ENCODE peak calls at places on chromosome 9, in eight cellular contexts. G, X, O, E, Z, P, C and W are unnamed samples.

GRCh38 chr9:84953252-84953773 is 283.8 kb downstream of the NTRK2 start:
- DNase-seq in G (no peak), X (no peak), O (no peak), E (no peak), Z (no peak), P (no peak), C (no peak), W (no peak)

GRCh38 chr9:121550569-121551512 is 51.2 kb upstream of the GGTA1 start:
- DNase-seq in G (peak; percentile 40), X (peak; percentile 77), O (no peak), E (peak; percentile 84), Z (no peak), P (peak; percentile 46), C (peak; percentile 47), W (no peak)

GRCh38 chr9:89721971-89722530 is 117.2 kb downstream of the GADD45G start:
- DNase-seq in G (no peak), X (no peak), O (no peak), E (no peak), Z (no peak), P (no peak), C (no peak), W (no peak)

GRCh38 chr9:98010450-98010849 is 27.3 kb downstream of the ANP32B start:
- DNase-seq in G (no peak), X (peak; percentile 40), O (no peak), E (no peak), Z (peak; percentile 32), P (peak; percentile 64), C (peak; percentile 51), W (no peak)

GRCh38 chr9:130490981-130491380 is 46.2 kb downstream of the ASS1 start:
- DNase-seq in G (no peak), X (no peak), O (no peak), E (no peak), Z (no peak), P (no peak), C (no peak), W (no peak)

GRCh38 chr9:70435948-70436347 is 21.5 kb upstream of the KLF9 start:
- DNase-seq in G (no peak), X (peak; percentile 54), O (peak; percentile 67), E (no peak), Z (peak; percentile 61), P (peak; percentile 82), C (peak; percentile 66), W (no peak)

GRCh38 chr9:77092536-77092935 is 73.1 kb downstream of the FOXB2 start:
- DNase-seq in G (no peak), X (peak; percentile 35), O (no peak), E (no peak), Z (peak; percentile 1), P (no peak), C (peak; percentile 27), W (no peak)

GRCh38 chr9:8382777-8383527 is 583.4 kb upstream of the DMAC1 start:
- DNase-seq in G (no peak), X (no peak), O (no peak), E (no peak), Z (no peak), P (no peak), C (peak; percentile 17), W (no peak)

GRCh38 chr9:131641618-131642495 is 96.5 kb downstream of the PRRT1B start:
- DNase-seq in G (no peak), X (no peak), O (no peak), E (no peak), Z (no peak), P (no peak), C (no peak), W (no peak)

GRCh38 chr9:21141427-21141882 is at the start of gene IFNW1:
- DNase-seq in G (no peak), X (no peak), O (peak; percentile 27), E (no peak), Z (no peak), P (no peak), C (no peak), W (no peak)

GRCh38 chr9:19946446-19947109 is 157.7 kb upstream of the SLC24A2 start:
- DNase-seq in G (no peak), X (peak; percentile 39), O (no peak), E (no peak), Z (peak; percentile 18), P (peak; percentile 21), C (peak; percentile 36), W (no peak)

GRCh38 chr9:129995409-129996160 is 47.4 kb downstream of the FNBP1 start:
- DNase-seq in G (no peak), X (peak; percentile 69), O (no peak), E (no peak), Z (peak; percentile 39), P (peak; percentile 54), C (peak; percentile 55), W (no peak)

GRCh38 chr9:33263131-33263935 is 1.2 kb downstream of the BAG1 start:
- DNase-seq in G (no peak), X (peak; percentile 10), O (no peak), E (no peak), Z (peak; percentile 10), P (no peak), C (peak; percentile 25), W (no peak)

GRCh38 chr9:33265211-33265885 is 499 bp downstream of the CHMP5 start:
- DNase-seq in G (no peak), X (no peak), O (no peak), E (no peak), Z (no peak), P (no peak), C (peak; percentile 2), W (no peak)

GRCh38 chr9:33263936-33264472 is 504 bp downstream of the BAG1 start:
- DNase-seq in G (no peak), X (no peak), O (no peak), E (peak; percentile 50), Z (no peak), P (no peak), C (no peak), W (no peak)

GRCh38 chr9:33267368-33267767 is 2.5 kb downstream of the CHMP5 start:
- DNase-seq in G (no peak), X (no peak), O (no peak), E (no peak), Z (no peak), P (no peak), C (no peak), W (no peak)

DNA sequence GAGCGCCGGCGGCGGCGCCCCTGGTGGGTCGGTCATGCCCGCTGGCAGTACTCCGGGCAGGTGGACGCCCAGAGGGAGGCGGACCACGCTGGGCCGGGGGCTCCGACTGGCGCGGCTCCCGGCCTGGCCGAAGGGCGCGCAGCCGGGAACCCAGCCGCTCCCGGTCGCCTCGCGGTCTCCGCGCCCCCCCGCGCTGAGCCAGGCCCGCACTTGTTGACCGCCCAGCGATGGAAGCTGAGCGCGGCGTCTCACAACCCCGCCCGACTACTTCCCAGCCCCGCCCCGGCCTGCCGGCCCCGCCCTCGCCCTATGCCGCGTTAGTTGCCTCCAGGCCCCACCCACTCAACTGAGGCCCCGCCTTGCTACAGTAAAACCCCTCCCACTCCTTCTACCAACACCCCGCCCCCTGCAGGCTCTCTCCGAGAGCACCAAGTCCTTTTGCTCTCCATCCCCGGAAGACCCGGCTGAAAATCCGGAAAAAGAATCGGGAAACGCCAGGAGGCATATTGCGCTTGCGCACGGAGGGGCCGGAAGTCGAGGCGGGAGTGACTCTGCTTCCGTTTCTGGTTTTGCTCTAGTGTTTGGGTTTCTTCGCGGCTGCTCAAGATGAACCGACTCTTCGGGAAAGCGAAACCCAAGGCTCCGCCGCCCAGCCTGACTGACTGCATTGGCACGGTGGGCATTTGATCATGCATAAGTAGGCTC is at the start of the genes BAG1 and CHMP5:
- DNase-seq in G (peak; percentile 98), X (peak; percentile 98), O (peak; percentile 96), E (peak; percentile 100), Z (peak; percentile 96), P (peak; percentile 99), C (peak; percentile 98), W (peak; percentile 96)
- TF ChIP-seq CTCF in G (no peak), X (no peak), O (no peak), E (peak; percentile 36), Z (peak; percentile 10), P (peak; percentile 48), C (peak; percentile 36), W (no peak)

GRCh38 chr9:35675204-35675603 is 1.5 kb downstream of the CA9 start:
- DNase-seq in G (no peak), X (no peak), O (no peak), E (no peak), Z (no peak), P (no peak), C (no peak), W (no peak)

GRCh38 chr9:35675732-35676392 is 2.1 kb downstream of the CA9 start:
- DNase-seq in G (no peak), X (no peak), O (no peak), E (peak; percentile 65), Z (no peak), P (no peak), C (no peak), W (no peak)

GRCh38 chr9:35673998-35674361 is 252 bp downstream of the CA9 start:
- DNase-seq in G (no peak), X (no peak), O (no peak), E (no peak), Z (no peak), P (no peak), C (no peak), W (no peak)

GRCh38 chr9:35669331-35670145 is 4.2 kb upstream of the CA9 start:
- DNase-seq in G (no peak), X (peak; percentile 66), O (no peak), E (peak; percentile 94), Z (peak; percentile 40), P (peak; percentile 76), C (peak; percentile 57), W (no peak)

GRCh38 chr9:35673132-35673997 is at the start of gene CA9:
- DNase-seq in G (no peak), X (no peak), O (no peak), E (peak; percentile 95), Z (no peak), P (no peak), C (no peak), W (no peak)
- H3K4me3 ChIP-seq in G (no peak within 1 kb of the TSS), X (no peak within 1 kb of the TSS), O (no peak within 1 kb of the TSS), E (peak within 1 kb of the TSS; percentile 50), Z (no peak within 1 kb of the TSS), P (peak within 1 kb of the TSS; percentile 16), C (no peak within 1 kb of the TSS), W (no peak within 1 kb of the TSS)

DNA sequence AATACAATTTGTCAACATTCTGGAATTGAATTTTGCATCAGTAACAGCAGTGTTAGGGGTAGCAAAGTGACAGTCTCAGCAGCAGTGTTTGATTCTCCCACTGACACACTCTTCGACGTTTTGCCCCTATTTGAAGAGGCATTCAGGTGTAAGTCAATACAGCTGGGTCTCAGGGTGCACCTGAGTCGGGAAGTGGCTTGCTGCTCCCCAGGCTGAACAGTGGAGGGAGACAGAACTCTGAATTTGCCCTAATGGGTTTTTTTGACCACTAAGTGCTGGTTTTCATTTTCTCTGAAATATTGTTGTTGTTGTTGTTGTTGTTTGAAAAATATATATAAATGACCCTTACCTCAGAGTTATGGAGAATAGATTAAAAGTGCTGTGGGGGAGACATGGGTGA is 223.2 kb downstream of the TLR4 start:
- DNase-seq in G (no peak), X (no peak), O (no peak), E (no peak), Z (no peak), P (no peak), C (no peak), W (no peak)
- TF ChIP-seq CTCF in G (no peak), X (no peak), O (no peak), E (peak; percentile 6), Z (no peak), P (no peak), C (no peak), W (peak; percentile 35)

DNA sequence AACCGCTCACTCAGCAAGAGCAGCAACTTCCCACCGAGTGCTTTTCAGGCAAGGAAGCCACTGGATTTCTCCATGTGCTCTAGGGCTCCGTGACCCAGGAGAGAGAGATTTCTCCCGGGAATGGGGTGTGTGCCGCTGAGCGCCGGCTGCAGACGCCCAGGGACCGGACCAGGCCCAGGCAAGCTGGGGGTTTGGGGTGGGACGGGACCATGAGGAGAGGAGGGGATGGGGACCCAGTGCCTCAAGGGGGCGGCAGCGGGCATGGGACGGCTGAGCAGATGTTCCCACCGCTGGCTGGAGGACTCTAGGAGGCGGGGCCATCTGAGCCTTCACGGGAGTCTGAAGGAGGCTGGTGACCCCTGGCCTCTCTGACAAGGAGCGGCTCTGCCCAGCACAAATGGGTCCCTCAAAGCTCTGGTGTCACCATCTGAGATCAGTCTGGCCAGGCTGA is 8.5 kb downstream of the LCN9 start:
- DNase-seq in G (no peak), X (no peak), O (no peak), E (no peak), Z (no peak), P (no peak), C (no peak), W (no peak)
- H3K4me3 ChIP-seq in G (no peak overlapping the region), X (no peak overlapping the region), O (no peak overlapping the region), E (no peak overlapping the region), Z (no peak overlapping the region), P (no peak overlapping the region), C (no peak overlapping the region), W (no peak overlapping the region)